ENCODE peak calls at places on chromosome 10, in ten cellular contexts. One of them, this sample, is unnamed.

GRCh38 chr10:88883443-88883799 is 3.4 kb downstream of the STAMBPL1 start:
- DNase-seq in astrocyte of the spinal cord: peak; percentile 36
- DNase-seq in AG09319: no peak
- DNase-seq in GM23338: no peak
- DNase-seq in PC-3: no peak
- DNase-seq in A549: no peak
- DNase-seq in dorsolateral prefrontal cortex: no peak
- DNase-seq in neural crest cell: no peak
- DNase-seq in CD8-positive, alpha-beta T cell: no peak
- DNase-seq in brain microvascular endothelial cell: no peak
- DNase-seq in this sample: no peak

GRCh38 chr10:30647089-30647488 is 17.5 kb upstream of the LYZL2 start:
- DNase-seq in PC-3: no peak
- DNase-seq in dorsolateral prefrontal cortex: no peak
- DNase-seq in astrocyte of the spinal cord: no peak
- DNase-seq in CD8-positive, alpha-beta T cell: no peak
- DNase-seq in GM23338: no peak
- DNase-seq in A549: no peak
- DNase-seq in AG09319: no peak
- DNase-seq in neural crest cell: no peak
- DNase-seq in brain microvascular endothelial cell: no peak
- DNase-seq in this sample: no peak

GRCh38 chr10:31630866-31631567 is 297.6 kb downstream of the ARHGAP12 start:
- DNase-seq in astrocyte of the spinal cord: no peak
- DNase-seq in brain microvascular endothelial cell: no peak
- DNase-seq in A549: no peak
- DNase-seq in GM23338: no peak
- DNase-seq in neural crest cell: no peak
- DNase-seq in dorsolateral prefrontal cortex: no peak
- DNase-seq in PC-3: no peak
- DNase-seq in AG09319: no peak
- DNase-seq in CD8-positive, alpha-beta T cell: no peak
- DNase-seq in this sample: no peak

GRCh38 chr10:133224861-133225366 is 5.1 kb upstream of the UTF1 start:
- DNase-seq in PC-3: no peak
- DNase-seq in dorsolateral prefrontal cortex: no peak
- DNase-seq in brain microvascular endothelial cell: no peak
- DNase-seq in neural crest cell: no peak
- DNase-seq in CD8-positive, alpha-beta T cell: no peak
- DNase-seq in AG09319: no peak
- DNase-seq in A549: no peak
- DNase-seq in GM23338: no peak
- DNase-seq in astrocyte of the spinal cord: no peak
- DNase-seq in this sample: no peak

GRCh38 chr10:87547734-87548311 is 43.1 kb downstream of the MINPP1 start:
- DNase-seq in dorsolateral prefrontal cortex: no peak
- DNase-seq in brain microvascular endothelial cell: peak; percentile 76
- DNase-seq in astrocyte of the spinal cord: peak; percentile 74
- DNase-seq in CD8-positive, alpha-beta T cell: no peak
- DNase-seq in GM23338: peak; percentile 21
- DNase-seq in A549: no peak
- DNase-seq in neural crest cell: no peak
- DNase-seq in AG09319: no peak
- DNase-seq in PC-3: peak; percentile 87
- DNase-seq in this sample: no peak

GRCh38 chr10:1399431-1400120 is 337.7 kb downstream of the ADARB2 start:
- DNase-seq in CD8-positive, alpha-beta T cell: no peak
- DNase-seq in astrocyte of the spinal cord: no peak
- DNase-seq in AG09319: no peak
- DNase-seq in brain microvascular endothelial cell: no peak
- DNase-seq in dorsolateral prefrontal cortex: no peak
- DNase-seq in PC-3: no peak
- DNase-seq in neural crest cell: no peak
- DNase-seq in A549: no peak
- DNase-seq in GM23338: no peak
- DNase-seq in this sample: no peak

GRCh38 chr10:23155166-23155565 is 36.9 kb upstream of the PTF1A start:
- DNase-seq in AG09319: no peak
- DNase-seq in neural crest cell: no peak
- DNase-seq in CD8-positive, alpha-beta T cell: no peak
- DNase-seq in brain microvascular endothelial cell: no peak
- DNase-seq in A549: no peak
- DNase-seq in dorsolateral prefrontal cortex: no peak
- DNase-seq in GM23338: no peak
- DNase-seq in astrocyte of the spinal cord: no peak
- DNase-seq in PC-3: no peak
- DNase-seq in this sample: no peak

GRCh38 chr10:6393168-6393567 is 186.9 kb downstream of the PRKCQ start:
- DNase-seq in AG09319: no peak
- DNase-seq in A549: no peak
- DNase-seq in PC-3: no peak
- DNase-seq in astrocyte of the spinal cord: no peak
- DNase-seq in neural crest cell: no peak
- DNase-seq in dorsolateral prefrontal cortex: no peak
- DNase-seq in brain microvascular endothelial cell: no peak
- DNase-seq in GM23338: no peak
- DNase-seq in CD8-positive, alpha-beta T cell: no peak
- DNase-seq in this sample: no peak

GRCh38 chr10:126663880-126664279 is 6.6 kb downstream of the C10orf90 start:
- DNase-seq in AG09319: peak; percentile 23
- DNase-seq in GM23338: no peak
- DNase-seq in astrocyte of the spinal cord: peak; percentile 78
- DNase-seq in neural crest cell: no peak
- DNase-seq in A549: peak; percentile 5
- DNase-seq in brain microvascular endothelial cell: peak; percentile 81
- DNase-seq in CD8-positive, alpha-beta T cell: no peak
- DNase-seq in PC-3: peak; percentile 64
- DNase-seq in dorsolateral prefrontal cortex: no peak
- DNase-seq in this sample: no peak

GRCh38 chr10:102542800-102543418 is 39.1 kb downstream of the SUFU start:
- DNase-seq in CD8-positive, alpha-beta T cell: no peak
- DNase-seq in GM23338: no peak
- DNase-seq in AG09319: no peak
- DNase-seq in A549: no peak
- DNase-seq in dorsolateral prefrontal cortex: no peak
- DNase-seq in astrocyte of the spinal cord: peak; percentile 10
- DNase-seq in brain microvascular endothelial cell: no peak
- DNase-seq in neural crest cell: no peak
- DNase-seq in PC-3: peak; percentile 3
- DNase-seq in this sample: no peak

GRCh38 chr10:122981066-122981464 is 864 bp downstream of the PSTK start:
- DNase-seq in astrocyte of the spinal cord: peak; percentile 68
- DNase-seq in neural crest cell: no peak
- DNase-seq in A549: peak; percentile 57
- DNase-seq in brain microvascular endothelial cell: peak; percentile 35
- DNase-seq in CD8-positive, alpha-beta T cell: no peak
- DNase-seq in dorsolateral prefrontal cortex: no peak
- DNase-seq in AG09319: peak; percentile 12
- DNase-seq in PC-3: peak; percentile 35
- DNase-seq in GM23338: peak; percentile 69
- DNase-seq in this sample: no peak

GRCh38 chr10:23818484-23818883 is 379.6 kb downstream of the OTUD1 start:
- DNase-seq in brain microvascular endothelial cell: no peak
- DNase-seq in GM23338: peak; percentile 39
- DNase-seq in neural crest cell: peak; percentile 1
- DNase-seq in astrocyte of the spinal cord: no peak
- DNase-seq in AG09319: no peak
- DNase-seq in A549: no peak
- DNase-seq in CD8-positive, alpha-beta T cell: no peak
- DNase-seq in PC-3: no peak
- DNase-seq in dorsolateral prefrontal cortex: no peak
- DNase-seq in this sample: no peak

GRCh38 chr10:117950408-117950807 is 96.3 kb downstream of the RAB11FIP2 start:
- DNase-seq in dorsolateral prefrontal cortex: no peak
- DNase-seq in AG09319: no peak
- DNase-seq in CD8-positive, alpha-beta T cell: no peak
- DNase-seq in brain microvascular endothelial cell: no peak
- DNase-seq in A549: no peak
- DNase-seq in PC-3: no peak
- DNase-seq in neural crest cell: no peak
- DNase-seq in astrocyte of the spinal cord: no peak
- DNase-seq in GM23338: no peak
- DNase-seq in this sample: no peak

GRCh38 chr10:98569878-98570277 is 123.1 kb upstream of the HPS1 start:
- DNase-seq in CD8-positive, alpha-beta T cell: no peak
- DNase-seq in PC-3: no peak
- DNase-seq in astrocyte of the spinal cord: no peak
- DNase-seq in neural crest cell: no peak
- DNase-seq in A549: no peak
- DNase-seq in brain microvascular endothelial cell: no peak
- DNase-seq in GM23338: no peak
- DNase-seq in AG09319: no peak
- DNase-seq in dorsolateral prefrontal cortex: no peak
- DNase-seq in this sample: no peak

GRCh38 chr10:77377034-77377433 is 260.6 kb downstream of the KCNMA1 start:
- DNase-seq in neural crest cell: no peak
- DNase-seq in astrocyte of the spinal cord: no peak
- DNase-seq in GM23338: no peak
- DNase-seq in dorsolateral prefrontal cortex: no peak
- DNase-seq in A549: no peak
- DNase-seq in brain microvascular endothelial cell: peak; percentile 39
- DNase-seq in CD8-positive, alpha-beta T cell: no peak
- DNase-seq in AG09319: no peak
- DNase-seq in PC-3: peak; percentile 48
- DNase-seq in this sample: no peak

DNA sequence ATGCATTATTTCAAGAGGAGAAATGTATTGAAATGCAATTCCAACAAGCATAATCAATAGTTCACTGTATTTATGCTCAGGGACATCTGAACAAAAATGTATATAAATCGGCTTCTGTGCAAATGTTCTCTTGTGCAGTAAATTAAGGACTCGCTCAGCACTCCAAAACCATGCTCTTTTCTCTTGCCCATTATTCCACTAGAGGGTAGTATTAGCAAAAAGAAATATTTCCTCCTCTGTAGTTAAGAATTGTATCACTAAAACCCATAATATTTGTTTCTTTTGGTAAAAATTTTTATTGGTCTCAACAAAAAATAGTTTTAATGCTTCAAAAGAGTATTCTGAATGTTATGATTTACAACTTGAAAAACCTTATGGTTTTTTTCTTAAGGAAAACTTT is 803.1 kb downstream of the PCDH15 start:
- DNase-seq in astrocyte of the spinal cord: no peak
- DNase-seq in GM23338: peak; percentile 33
- DNase-seq in neural crest cell: no peak
- DNase-seq in CD8-positive, alpha-beta T cell: no peak
- DNase-seq in brain microvascular endothelial cell: no peak
- DNase-seq in A549: no peak
- DNase-seq in PC-3: peak; percentile 60
- DNase-seq in dorsolateral prefrontal cortex: no peak
- DNase-seq in AG09319: no peak
- DNase-seq in this sample: no peak
- TF ChIP-seq CTCF in astrocyte of the spinal cord: no peak
- TF ChIP-seq CTCF in GM23338: peak; percentile 62
- TF ChIP-seq CTCF in neural crest cell: peak; percentile 70
- TF ChIP-seq CTCF in CD8-positive, alpha-beta T cell: no peak
- TF ChIP-seq CTCF in brain microvascular endothelial cell: no peak
- TF ChIP-seq CTCF in A549: no peak
- TF ChIP-seq CTCF in PC-3: peak; percentile 87
- TF ChIP-seq CTCF in dorsolateral prefrontal cortex: peak; percentile 70
- TF ChIP-seq CTCF in AG09319: no peak
- TF ChIP-seq CTCF in this sample: no peak

DNA sequence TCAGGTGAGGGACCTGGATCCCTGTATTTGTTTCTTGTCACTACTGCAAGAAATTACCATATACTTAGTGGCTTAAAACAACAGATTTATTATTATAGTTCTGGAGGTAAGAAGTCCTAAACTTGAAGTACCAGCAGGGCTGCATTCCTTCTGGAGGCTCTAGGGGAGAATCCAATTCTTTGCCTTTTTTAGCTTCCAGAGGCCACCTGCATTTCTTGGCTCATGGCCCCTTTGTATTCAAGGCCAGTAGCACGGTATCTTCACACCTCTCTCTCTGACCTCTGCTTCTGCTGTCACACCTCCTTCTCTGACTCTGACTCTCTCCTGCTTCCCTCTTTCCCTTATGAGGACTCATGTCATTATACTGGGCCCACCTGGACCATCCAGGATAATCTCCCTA is 2.2 kb upstream of the LHPP start:
- DNase-seq in CD8-positive, alpha-beta T cell: no peak
- DNase-seq in dorsolateral prefrontal cortex: no peak
- DNase-seq in brain microvascular endothelial cell: no peak
- DNase-seq in astrocyte of the spinal cord: no peak
- DNase-seq in PC-3: peak; percentile 40
- DNase-seq in A549: no peak
- DNase-seq in neural crest cell: no peak
- DNase-seq in AG09319: no peak
- DNase-seq in GM23338: no peak
- DNase-seq in this sample: no peak
- TF ChIP-seq CTCF in CD8-positive, alpha-beta T cell: no peak
- TF ChIP-seq CTCF in dorsolateral prefrontal cortex: no peak
- TF ChIP-seq CTCF in brain microvascular endothelial cell: no peak
- TF ChIP-seq CTCF in astrocyte of the spinal cord: no peak
- TF ChIP-seq CTCF in PC-3: no peak
- TF ChIP-seq CTCF in A549: no peak
- TF ChIP-seq CTCF in neural crest cell: no peak
- TF ChIP-seq CTCF in AG09319: no peak
- TF ChIP-seq CTCF in GM23338: no peak
- TF ChIP-seq CTCF in this sample: no peak

DNA sequence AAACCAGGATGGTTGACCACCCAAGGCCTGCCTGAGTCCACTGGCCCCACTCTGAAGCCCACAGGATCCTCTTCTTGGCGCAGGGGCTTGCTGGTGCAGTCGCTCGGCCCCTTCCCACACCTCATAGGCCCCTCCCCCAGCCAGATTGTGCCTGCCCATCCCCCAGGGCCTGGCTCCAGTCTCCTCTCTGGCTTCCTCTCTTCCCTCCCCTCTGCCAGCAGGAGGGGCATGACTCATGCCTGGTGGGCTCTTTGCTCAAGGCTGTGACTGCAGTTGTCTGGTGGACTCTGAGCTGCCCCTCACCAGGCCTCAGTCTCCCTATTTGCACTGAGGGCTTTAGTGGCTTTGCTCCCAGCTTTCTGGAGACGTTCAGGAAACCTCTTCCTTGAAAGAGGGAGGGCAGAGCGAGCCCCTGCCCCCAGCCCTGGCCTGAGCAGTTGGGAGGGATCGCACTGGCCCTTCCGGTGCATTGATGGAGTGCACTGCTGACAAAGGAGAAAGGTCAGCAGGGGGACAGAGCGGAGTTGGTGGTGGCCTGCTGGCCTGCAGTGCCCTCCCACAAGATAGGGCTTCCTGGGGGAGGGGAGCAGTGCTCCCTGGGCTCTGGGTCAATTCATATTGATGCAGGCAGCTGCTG is 60.7 kb downstream of the ZMIZ1 start:
- DNase-seq in PC-3: peak; percentile 71
- DNase-seq in CD8-positive, alpha-beta T cell: no peak
- DNase-seq in neural crest cell: peak; percentile 70
- DNase-seq in dorsolateral prefrontal cortex: no peak
- DNase-seq in astrocyte of the spinal cord: peak; percentile 73
- DNase-seq in A549: peak; percentile 63
- DNase-seq in GM23338: peak; percentile 91
- DNase-seq in brain microvascular endothelial cell: peak; percentile 36
- DNase-seq in AG09319: no peak
- DNase-seq in this sample: peak; percentile 86
- TF ChIP-seq CTCF in PC-3: peak; percentile 31
- TF ChIP-seq CTCF in CD8-positive, alpha-beta T cell: no peak
- TF ChIP-seq CTCF in neural crest cell: no peak
- TF ChIP-seq CTCF in dorsolateral prefrontal cortex: no peak
- TF ChIP-seq CTCF in astrocyte of the spinal cord: peak; percentile 14
- TF ChIP-seq CTCF in A549: no peak
- TF ChIP-seq CTCF in GM23338: no peak
- TF ChIP-seq CTCF in brain microvascular endothelial cell: peak; percentile 30
- TF ChIP-seq CTCF in AG09319: peak; percentile 15
- TF ChIP-seq CTCF in this sample: no peak

GRCh38 chr10:128530301-128530700 is 404.1 kb upstream of the MKI67 start:
- DNase-seq in astrocyte of the spinal cord: no peak
- DNase-seq in CD8-positive, alpha-beta T cell: no peak
- DNase-seq in brain microvascular endothelial cell: no peak
- DNase-seq in neural crest cell: no peak
- DNase-seq in dorsolateral prefrontal cortex: no peak
- DNase-seq in A549: peak; percentile 20
- DNase-seq in AG09319: no peak
- DNase-seq in GM23338: peak; percentile 46
- DNase-seq in PC-3: no peak
- DNase-seq in this sample: no peak
- TF ChIP-seq CTCF in astrocyte of the spinal cord: peak; percentile 26
- TF ChIP-seq CTCF in CD8-positive, alpha-beta T cell: no peak
- TF ChIP-seq CTCF in brain microvascular endothelial cell: no peak
- TF ChIP-seq CTCF in neural crest cell: peak; percentile 75
- TF ChIP-seq CTCF in dorsolateral prefrontal cortex: peak; percentile 73
- TF ChIP-seq CTCF in A549: peak; percentile 42
- TF ChIP-seq CTCF in AG09319: no peak
- TF ChIP-seq CTCF in GM23338: peak; percentile 76
- TF ChIP-seq CTCF in PC-3: peak; percentile 54
- TF ChIP-seq CTCF in this sample: peak; percentile 77